ENCODE peak calls at places on chromosome 3, in eight cellular contexts. C is fibroblast of lung; M is Peyer's patch; T is thoracic aorta; E is lung; K is Karpas-422; N is CD4-positive, alpha-beta memory T cell; B is esophagus muscularis mucosa. R is an unnamed sample.

GRCh38 chr3:11964553-11964952 is 39.6 kb upstream of the SYN2 start:
- DNase-seq in M (no peak), C (no peak), T (no peak), K (no peak), E (no peak), B (no peak), N (no peak), R (no peak)

GRCh38 chr3:46400000-46400734 is 6.7 kb downstream of the CCR5AS start:
- DNase-seq in B (no peak), C (peak; percentile 74), N (no peak), E (no peak), T (no peak), K (no peak), M (no peak), R (no peak)

GRCh38 chr3:190424478-190425439 is 24.9 kb downstream of the TMEM207 start:
- DNase-seq in C (peak; percentile 83), T (no peak), E (peak; percentile 35), K (peak; percentile 78), N (peak; percentile 44), B (no peak), M (no peak), R (peak; percentile 58)

GRCh38 chr3:71103430-71103881 is 480.1 kb downstream of the FOXP1 start:
- DNase-seq in T (no peak), M (no peak), K (no peak), B (no peak), N (no peak), C (peak; percentile 86), E (peak; percentile 53), R (peak; percentile 63)

GRCh38 chr3:89360155-89360554 is 252.7 kb downstream of the EPHA3 start:
- DNase-seq in M (no peak), N (no peak), T (no peak), C (no peak), K (no peak), E (no peak), B (no peak), R (no peak)

GRCh38 chr3:120652281-120652680 is 29.8 kb downstream of the HGD start:
- DNase-seq in N (no peak), B (no peak), T (no peak), E (no peak), M (no peak), K (no peak), C (no peak), R (no peak)

GRCh38 chr3:81799403-81799802 is 38.0 kb upstream of the GBE1 start:
- DNase-seq in T (no peak), K (peak; percentile 27), E (no peak), M (no peak), N (no peak), C (peak; percentile 18), B (no peak), R (no peak)

GRCh38 chr3:163422671-163423070 is 1655.6 kb downstream of the SI start:
- DNase-seq in K (no peak), M (no peak), N (no peak), E (no peak), T (no peak), B (no peak), C (no peak), R (no peak)

GRCh38 chr3:44903314-44903713 is 28.9 kb downstream of the TGM4 start:
- DNase-seq in B (no peak), C (no peak), M (no peak), N (no peak), T (no peak), K (no peak), E (no peak), R (no peak)

GRCh38 chr3:81419196-81419595 is 342.2 kb downstream of the GBE1 start:
- DNase-seq in M (no peak), B (no peak), C (peak; percentile 46), T (no peak), N (no peak), E (no peak), K (peak; percentile 54), R (no peak)

GRCh38 chr3:156443079-156443478 is 111.8 kb downstream of the SSR3 start:
- DNase-seq in M (no peak), K (no peak), E (no peak), T (no peak), N (no peak), C (no peak), B (no peak), R (no peak)

GRCh38 chr3:51384145-51384729 is 854 bp upstream of the MANF start:
- DNase-seq in T (no peak), C (no peak), E (no peak), K (peak; percentile 68), M (no peak), N (no peak), B (no peak), R (peak; percentile 55)

GRCh38 chr3:172751188-172751571 is 654 bp downstream of the ECT2 start:
- DNase-seq in K (peak; percentile 74), M (peak; percentile 16), T (no peak), B (no peak), N (no peak), E (no peak), C (peak; percentile 34), R (no peak)

DNA sequence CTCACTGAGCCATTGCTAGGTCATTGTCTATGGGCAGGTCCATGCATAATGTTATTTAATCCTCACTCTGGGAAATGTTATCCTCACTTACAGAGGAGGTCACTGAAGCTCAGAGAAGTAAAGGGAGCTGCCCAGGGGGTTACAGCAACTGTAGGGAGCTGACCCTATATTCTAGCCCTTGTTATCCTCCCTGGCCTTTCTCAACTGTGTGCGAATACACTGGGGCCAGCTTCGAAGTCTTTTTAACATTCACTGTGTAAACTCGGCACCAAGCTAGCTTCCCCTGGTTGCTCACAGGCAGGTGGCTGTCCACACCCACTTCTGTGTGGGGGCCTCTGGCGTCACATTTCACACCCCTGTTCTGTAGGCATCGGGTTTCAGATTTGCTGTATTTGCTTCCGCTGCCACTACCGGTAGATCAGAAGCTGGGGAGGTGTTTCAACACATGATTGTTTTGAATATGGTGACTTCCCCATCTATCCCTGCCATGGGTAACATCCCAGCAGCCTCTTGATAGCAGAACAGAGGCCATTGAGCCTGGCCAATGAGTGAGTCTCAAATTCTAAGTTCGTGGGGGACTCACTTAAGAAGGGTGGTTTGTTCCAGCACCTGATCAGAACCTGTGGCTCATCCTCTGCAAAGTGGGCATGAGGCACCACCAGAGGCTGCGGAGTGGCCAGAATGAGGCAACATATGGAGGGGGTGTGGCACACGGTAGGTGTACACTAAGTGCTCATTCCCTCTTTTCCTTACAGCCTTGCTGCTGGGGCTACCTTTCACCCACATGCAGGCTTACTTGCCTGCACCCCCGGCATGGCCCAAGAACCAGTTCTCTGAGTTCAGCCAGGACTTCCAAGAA is 61.6 kb downstream of the IQSEC1 start:
- DNase-seq in C (no peak), E (peak; percentile 68), M (peak; percentile 92), T (no peak), B (no peak), K (peak; percentile 95), N (peak; percentile 90), R (peak; percentile 34)
- H3K4me1 ChIP-seq in C (no peaks in the 10 kb centered on the region), E (no peaks in the 10 kb centered on the region), M (no peaks in the 10 kb centered on the region), T (peaks cover 10% of the 10 kb centered on the region), B (peaks cover 34% of the 10 kb centered on the region), K (peaks cover 56% of the 10 kb centered on the region), N (peaks cover 91% of the 10 kb centered on the region), R (peaks cover 24% of the 10 kb centered on the region)

GRCh38 chr3:150372320-150373118 is 35.6 kb upstream of the TSC22D2 start:
- DNase-seq in K (peak; percentile 50), T (no peak), M (no peak), B (no peak), C (no peak), E (no peak), N (no peak), R (no peak)

GRCh38 chr3:150370129-150370602 is 37.9 kb upstream of the TSC22D2 start:
- DNase-seq in B (peak; percentile 93), C (peak; percentile 97), E (peak; percentile 72), M (no peak), K (no peak), N (no peak), T (peak; percentile 70), R (peak; percentile 68)

GRCh38 chr3:150371741-150372254 is 36.3 kb upstream of the TSC22D2 start:
- DNase-seq in E (peak; percentile 68), T (peak; percentile 34), C (peak; percentile 98), M (no peak), N (no peak), B (no peak), K (no peak), R (peak; percentile 27)

GRCh38 chr3:150373234-150373633 is 34.9 kb upstream of the TSC22D2 start:
- DNase-seq in T (no peak), C (no peak), B (no peak), N (no peak), E (no peak), K (no peak), M (no peak), R (no peak)

GRCh38 chr3:150370982-150371381 is 37.1 kb upstream of the TSC22D2 start:
- DNase-seq in K (no peak), T (no peak), E (no peak), M (no peak), C (no peak), N (no peak), B (no peak), R (no peak)
- H3K4me3 ChIP-seq in K (no peak overlapping the region), T (peak overlapping the region; percentile 64), E (no peak overlapping the region), M (peak overlapping the region; percentile 29), C (peak overlapping the region; percentile 76), N (no peak overlapping the region), B (peak overlapping the region; percentile 44), R (no peak overlapping the region)

GRCh38 chr3:134477938-134478337 is 7.8 kb downstream of the ANAPC13 start:
- DNase-seq in T (no peak), E (no peak), N (no peak), M (no peak), B (no peak), K (no peak), C (no peak), R (no peak)

GRCh38 chr3:134474956-134475355 is 10.8 kb downstream of the ANAPC13 start:
- DNase-seq in M (no peak), T (no peak), B (no peak), N (no peak), C (no peak), E (no peak), K (no peak), R (no peak)

GRCh38 chr3:134476306-134476705 is 9.5 kb downstream of the ANAPC13 start:
- DNase-seq in T (no peak), K (no peak), C (no peak), B (no peak), M (no peak), E (no peak), N (no peak), R (peak; percentile 17)

GRCh38 chr3:134473868-134474546 is 11.8 kb downstream of the ANAPC13 start:
- DNase-seq in M (peak; percentile 73), N (peak; percentile 67), T (peak; percentile 49), C (peak; percentile 80), B (peak; percentile 95), E (peak; percentile 84), K (peak; percentile 91), R (peak; percentile 81)

DNA sequence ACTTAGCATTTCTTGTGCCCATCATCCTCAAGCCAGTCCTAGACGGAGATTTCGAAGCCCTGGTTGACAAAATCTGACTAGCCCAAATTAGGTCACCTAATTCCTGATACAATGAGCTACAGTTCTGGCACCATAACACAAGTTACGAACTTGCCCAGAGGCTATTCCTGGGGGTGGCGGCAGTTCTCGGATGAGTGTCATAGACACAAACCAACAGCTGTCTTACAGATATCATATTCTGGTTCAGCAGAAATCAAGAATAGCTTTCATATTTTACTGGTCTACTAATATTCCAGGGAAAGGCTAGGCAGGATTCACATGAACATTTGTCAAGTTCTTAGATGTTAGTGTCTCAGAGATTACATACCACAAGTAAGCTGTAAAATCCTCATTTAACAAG is 8.8 kb downstream of the ANAPC13 start:
- DNase-seq in M (no peak), T (no peak), K (no peak), C (no peak), N (no peak), E (no peak), B (no peak), R (no peak)
- H3K36me3 ChIP-seq in M (peaks cover 54% of the 10 kb centered on the region), T (peaks cover 30% of the 10 kb centered on the region), K (peaks cover 43% of the 10 kb centered on the region), C (peaks cover 10% of the 10 kb centered on the region), N (peaks cover 40% of the 10 kb centered on the region), E (peaks cover 24% of the 10 kb centered on the region), B (peaks cover 51% of the 10 kb centered on the region), R (peaks cover 21% of the 10 kb centered on the region)

GRCh38 chr3:58074997-58075396 is 66.8 kb downstream of the FLNB start:
- DNase-seq in B (no peak), C (no peak), E (no peak), N (no peak), M (no peak), K (no peak), T (no peak), R (no peak)
- H3K4me1 ChIP-seq in B (peaks cover 73% of the 10 kb centered on the region), C (peaks cover 5% of the 10 kb centered on the region), E (no peaks in the 10 kb centered on the region), N (peaks cover 15% of the 10 kb centered on the region), M (no peaks in the 10 kb centered on the region), K (peaks cover 9% of the 10 kb centered on the region), T (peaks cover 69% of the 10 kb centered on the region), R (peaks cover 57% of the 10 kb centered on the region)

R was measured in thyroid gland.